ENCODE peak calls at places on chromosomes 7 and 10, in four cellular contexts. One of them, this sample, is unnamed.
A peak's percentile ranks its signal among the peaks of the same experiment; 100 is the strongest.

GRCh38 chr10:79029478-79030390 is 39.0 kb upstream of the ZMIZ1 start:
- DNase-seq in coronary artery: peak; percentile 52
- DNase-seq in CD4-positive, alpha-beta T cell: peak; percentile 16
- DNase-seq in cardiac muscle cell: no peak
- DNase-seq in this sample: no peak

GRCh38 chr7:121329460-121330052 is 756 bp downstream of the WNT16 start:
- DNase-seq in cardiac muscle cell: no peak
- DNase-seq in CD4-positive, alpha-beta T cell: no peak
- DNase-seq in coronary artery: no peak
- DNase-seq in this sample: peak; percentile 73

GRCh38 chr7:968205-968754 is 7.1 kb downstream of the COX19 start:
- DNase-seq in CD4-positive, alpha-beta T cell: no peak
- DNase-seq in cardiac muscle cell: no peak
- DNase-seq in coronary artery: no peak
- DNase-seq in this sample: no peak

GRCh38 chr7:152185514-152185913 is 160.0 kb downstream of the GALNT11 start:
- DNase-seq in coronary artery: no peak
- DNase-seq in cardiac muscle cell: peak; percentile 17
- DNase-seq in CD4-positive, alpha-beta T cell: no peak
- DNase-seq in this sample: no peak

GRCh38 chr7:43647772-43648643 is 65.1 kb downstream of the STK17A start:
- DNase-seq in cardiac muscle cell: peak; percentile 97
- DNase-seq in coronary artery: peak; percentile 86
- DNase-seq in CD4-positive, alpha-beta T cell: no peak
- DNase-seq in this sample: peak; percentile 67

GRCh38 chr7:44291733-44292395 is 33.5 kb downstream of the CAMK2B start:
- DNase-seq in cardiac muscle cell: peak; percentile 51
- DNase-seq in CD4-positive, alpha-beta T cell: no peak
- DNase-seq in coronary artery: no peak
- DNase-seq in this sample: no peak

GRCh38 chr7:134126937-134127848 is at the start of gene LRGUK:
- DNase-seq in CD4-positive, alpha-beta T cell: peak; percentile 75
- DNase-seq in cardiac muscle cell: peak; percentile 85
- DNase-seq in coronary artery: peak; percentile 80
- DNase-seq in this sample: peak; percentile 92

GRCh38 chr7:155792999-155793560 is 19.2 kb downstream of the SHH start:
- DNase-seq in cardiac muscle cell: no peak
- DNase-seq in coronary artery: no peak
- DNase-seq in CD4-positive, alpha-beta T cell: no peak
- DNase-seq in this sample: no peak

GRCh38 chr7:91459539-91459938 is 195.3 kb downstream of the FZD1 start:
- DNase-seq in CD4-positive, alpha-beta T cell: no peak
- DNase-seq in coronary artery: no peak
- DNase-seq in cardiac muscle cell: no peak
- DNase-seq in this sample: no peak

GRCh38 chr7:74083117-74083876 is at the start of gene LIMK1:
- DNase-seq in coronary artery: no peak
- DNase-seq in CD4-positive, alpha-beta T cell: peak; percentile 86
- DNase-seq in cardiac muscle cell: peak; percentile 87
- DNase-seq in this sample: peak; percentile 83

GRCh38 chr7:53993205-53993604 is 549.0 kb upstream of the VSTM2A start:
- DNase-seq in coronary artery: no peak
- DNase-seq in CD4-positive, alpha-beta T cell: no peak
- DNase-seq in cardiac muscle cell: no peak
- DNase-seq in this sample: no peak

GRCh38 chr10:123998197-123999141 is 94.9 kb downstream of the CHST15 start:
- DNase-seq in coronary artery: peak; percentile 69
- DNase-seq in CD4-positive, alpha-beta T cell: no peak
- DNase-seq in cardiac muscle cell: no peak
- DNase-seq in this sample: no peak

GRCh38 chr10:29412452-29413004 is 123.7 kb downstream of the LYZL1 start:
- DNase-seq in coronary artery: no peak
- DNase-seq in cardiac muscle cell: peak; percentile 51
- DNase-seq in CD4-positive, alpha-beta T cell: no peak
- DNase-seq in this sample: no peak

GRCh38 chr7:132613737-132614136 is 37.5 kb upstream of the PLXNA4 start:
- DNase-seq in coronary artery: no peak
- DNase-seq in CD4-positive, alpha-beta T cell: no peak
- DNase-seq in cardiac muscle cell: no peak
- DNase-seq in this sample: no peak

GRCh38 chr7:92354214-92354613 is 93.1 kb upstream of the GATAD1 start:
- DNase-seq in cardiac muscle cell: no peak
- DNase-seq in coronary artery: no peak
- DNase-seq in CD4-positive, alpha-beta T cell: no peak
- DNase-seq in this sample: no peak

GRCh38 chr7:116548506-116548905 is 23.7 kb downstream of the CAV1 start:
- DNase-seq in CD4-positive, alpha-beta T cell: no peak
- DNase-seq in cardiac muscle cell: no peak
- DNase-seq in coronary artery: no peak
- DNase-seq in this sample: no peak

GRCh38 chr10:125102216-125102615 is 58.1 kb downstream of the CTBP2 start:
- DNase-seq in cardiac muscle cell: peak; percentile 82
- DNase-seq in CD4-positive, alpha-beta T cell: no peak
- DNase-seq in coronary artery: no peak
- DNase-seq in this sample: peak; percentile 82

GRCh38 chr7:36391436-36392198 is 2.0 kb downstream of the ANLN start:
- DNase-seq in coronary artery: no peak
- DNase-seq in cardiac muscle cell: no peak
- DNase-seq in CD4-positive, alpha-beta T cell: no peak
- DNase-seq in this sample: no peak

GRCh38 chr10:102779680-102780079 is 35.9 kb downstream of the WBP1L start:
- DNase-seq in cardiac muscle cell: no peak
- DNase-seq in CD4-positive, alpha-beta T cell: no peak
- DNase-seq in coronary artery: no peak
- DNase-seq in this sample: no peak

GRCh38 chr7:75849573-75849972 is 29.3 kb upstream of the RHBDD2 start:
- DNase-seq in cardiac muscle cell: no peak
- DNase-seq in CD4-positive, alpha-beta T cell: no peak
- DNase-seq in coronary artery: no peak
- DNase-seq in this sample: no peak

GRCh38 chr10:102159831-102160230 is 7.6 kb downstream of the NOLC1 start:
- DNase-seq in CD4-positive, alpha-beta T cell: no peak
- DNase-seq in cardiac muscle cell: no peak
- DNase-seq in coronary artery: no peak
- DNase-seq in this sample: no peak

GRCh38 chr10:69494626-69495558 is 43.6 kb downstream of the TSPAN15 start:
- DNase-seq in coronary artery: no peak
- DNase-seq in CD4-positive, alpha-beta T cell: no peak
- DNase-seq in cardiac muscle cell: no peak
- DNase-seq in this sample: peak; percentile 70

GRCh38 chr7:30727061-30727945 is 24.6 kb upstream of the INMT start:
- DNase-seq in CD4-positive, alpha-beta T cell: peak; percentile 59
- DNase-seq in cardiac muscle cell: peak; percentile 5
- DNase-seq in coronary artery: no peak
- DNase-seq in this sample: no peak

GRCh38 chr7:127678947-127679346 is 27.0 kb downstream of the SND1 start:
- DNase-seq in CD4-positive, alpha-beta T cell: no peak
- DNase-seq in cardiac muscle cell: peak; percentile 21
- DNase-seq in coronary artery: no peak
- DNase-seq in this sample: no peak
- H3K27ac ChIP-seq in CD4-positive, alpha-beta T cell: no peak overlapping the region
- H3K27ac ChIP-seq in cardiac muscle cell: no peak overlapping the region
- H3K27ac ChIP-seq in coronary artery: no peak overlapping the region
- H3K27ac ChIP-seq in this sample: no peak overlapping the region

DNA sequence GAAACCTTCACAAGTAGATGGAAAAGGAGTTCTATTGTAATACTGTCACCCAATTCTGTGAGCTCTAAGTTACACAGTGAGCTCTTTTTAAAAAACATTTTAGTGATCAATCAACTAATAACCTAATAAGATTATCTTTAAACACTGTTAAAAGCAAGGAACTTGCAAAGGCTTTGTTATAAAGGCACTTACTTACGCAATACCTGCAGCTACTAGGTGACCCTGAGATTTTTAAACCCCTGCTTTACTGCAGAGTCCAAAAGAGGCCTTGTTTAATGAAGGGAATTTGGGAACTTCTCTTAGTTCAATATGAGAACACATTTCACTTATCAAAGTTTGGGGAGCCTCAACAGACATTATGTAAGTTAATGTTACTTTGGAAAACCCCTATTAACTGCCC is 53.3 kb downstream of the P4HA1 start:
- DNase-seq in cardiac muscle cell: no peak
- DNase-seq in coronary artery: no peak
- DNase-seq in CD4-positive, alpha-beta T cell: no peak
- DNase-seq in this sample: no peak
- H3K27ac ChIP-seq in cardiac muscle cell: no peak overlapping the region
- H3K27ac ChIP-seq in coronary artery: no peak overlapping the region
- H3K27ac ChIP-seq in CD4-positive, alpha-beta T cell: no peak overlapping the region
- H3K27ac ChIP-seq in this sample: no peak overlapping the region

GRCh38 chr7:102874166-102874829 is 38.5 kb upstream of the LRRC17 start:
- DNase-seq in coronary artery: no peak
- DNase-seq in cardiac muscle cell: peak; percentile 67
- DNase-seq in CD4-positive, alpha-beta T cell: no peak
- DNase-seq in this sample: no peak
- H3K27ac ChIP-seq in coronary artery: no peak overlapping the region
- H3K27ac ChIP-seq in cardiac muscle cell: no peak overlapping the region
- H3K27ac ChIP-seq in CD4-positive, alpha-beta T cell: no peak overlapping the region
- H3K27ac ChIP-seq in this sample: no peak overlapping the region

GRCh38 chr10:77371421-77371820 is 266.2 kb downstream of the KCNMA1 start:
- DNase-seq in CD4-positive, alpha-beta T cell: no peak
- DNase-seq in cardiac muscle cell: no peak
- DNase-seq in coronary artery: no peak
- DNase-seq in this sample: no peak

GRCh38 chr10:77377034-77377433 is 260.6 kb downstream of the KCNMA1 start:
- DNase-seq in coronary artery: no peak
- DNase-seq in cardiac muscle cell: no peak
- DNase-seq in CD4-positive, alpha-beta T cell: no peak
- DNase-seq in this sample: no peak

GRCh38 chr10:77372400-77372799 is 265.2 kb downstream of the KCNMA1 start:
- DNase-seq in cardiac muscle cell: no peak
- DNase-seq in CD4-positive, alpha-beta T cell: no peak
- DNase-seq in coronary artery: no peak
- DNase-seq in this sample: no peak

GRCh38 chr10:77371848-77372247 is 265.8 kb downstream of the KCNMA1 start:
- DNase-seq in cardiac muscle cell: no peak
- DNase-seq in coronary artery: no peak
- DNase-seq in CD4-positive, alpha-beta T cell: no peak
- DNase-seq in this sample: no peak

GRCh38 chr10:77374189-77374656 is 263.4 kb downstream of the KCNMA1 start:
- DNase-seq in CD4-positive, alpha-beta T cell: no peak
- DNase-seq in cardiac muscle cell: no peak
- DNase-seq in coronary artery: no peak
- DNase-seq in this sample: no peak
- H3K27ac ChIP-seq in CD4-positive, alpha-beta T cell: no peak overlapping the region
- H3K27ac ChIP-seq in cardiac muscle cell: no peak overlapping the region
- H3K27ac ChIP-seq in coronary artery: no peak overlapping the region
- H3K27ac ChIP-seq in this sample: no peak overlapping the region